ENCODE peak calls at places on chromosome 21, in nine cellular contexts. One of them, this sample, is unnamed.

GRCh38 chr21:38303300-38303699 is 46.5 kb downstream of the KCNJ15 start:
- DNase-seq in posterior cingulate gyrus: no peak
- DNase-seq in mesenteric fat pad: no peak
- DNase-seq in gastrocnemius medialis: peak
- DNase-seq in amygdala: no peak
- DNase-seq in kidney glomerular epithelial cell: peak
- DNase-seq in GM20000: no peak
- DNase-seq in iPS-NIHi11: no peak
- DNase-seq in stimulated activated naive CD8-positive, alpha-beta T cell treated with anti-CD3 and anti-CD28 coated beads, Interleukin-15, amount 100 ng/mL, for 72 hours: no peak
- DNase-seq in this sample: no peak

GRCh38 chr21:42671778-42672593 is 18.6 kb downstream of the PDE9A start:
- DNase-seq in gastrocnemius medialis: no peak
- DNase-seq in iPS-NIHi11: no peak
- DNase-seq in posterior cingulate gyrus: no peak
- DNase-seq in amygdala: no peak
- DNase-seq in mesenteric fat pad: no peak
- DNase-seq in stimulated activated naive CD8-positive, alpha-beta T cell treated with anti-CD3 and anti-CD28 coated beads, Interleukin-15, amount 100 ng/mL, for 72 hours: no peak
- DNase-seq in GM20000: no peak
- DNase-seq in kidney glomerular epithelial cell: no peak
- DNase-seq in this sample: no peak

GRCh38 chr21:19609611-19610010 is 1206.0 kb upstream of the TMPRSS15 start:
- DNase-seq in stimulated activated naive CD8-positive, alpha-beta T cell treated with anti-CD3 and anti-CD28 coated beads, Interleukin-15, amount 100 ng/mL, for 72 hours: no peak
- DNase-seq in amygdala: no peak
- DNase-seq in GM20000: no peak
- DNase-seq in posterior cingulate gyrus: no peak
- DNase-seq in mesenteric fat pad: no peak
- DNase-seq in iPS-NIHi11: no peak
- DNase-seq in gastrocnemius medialis: no peak
- DNase-seq in kidney glomerular epithelial cell: no peak
- DNase-seq in this sample: no peak

GRCh38 chr21:15872236-15872635 is 142.5 kb downstream of the USP25 start:
- DNase-seq in posterior cingulate gyrus: no peak
- DNase-seq in iPS-NIHi11: no peak
- DNase-seq in kidney glomerular epithelial cell: no peak
- DNase-seq in GM20000: peak
- DNase-seq in mesenteric fat pad: no peak
- DNase-seq in amygdala: no peak
- DNase-seq in gastrocnemius medialis: no peak
- DNase-seq in stimulated activated naive CD8-positive, alpha-beta T cell treated with anti-CD3 and anti-CD28 coated beads, Interleukin-15, amount 100 ng/mL, for 72 hours: no peak
- DNase-seq in this sample: no peak

GRCh38 chr21:15826908-15827601 is 97.3 kb downstream of the USP25 start:
- DNase-seq in GM20000: no peak
- DNase-seq in amygdala: no peak
- DNase-seq in kidney glomerular epithelial cell: no peak
- DNase-seq in mesenteric fat pad: no peak
- DNase-seq in gastrocnemius medialis: peak
- DNase-seq in stimulated activated naive CD8-positive, alpha-beta T cell treated with anti-CD3 and anti-CD28 coated beads, Interleukin-15, amount 100 ng/mL, for 72 hours: no peak
- DNase-seq in posterior cingulate gyrus: peak
- DNase-seq in iPS-NIHi11: no peak
- DNase-seq in this sample: no peak

GRCh38 chr21:16196521-16197208 is 466.9 kb downstream of the USP25 start:
- DNase-seq in amygdala: no peak
- DNase-seq in gastrocnemius medialis: no peak
- DNase-seq in posterior cingulate gyrus: no peak
- DNase-seq in iPS-NIHi11: no peak
- DNase-seq in kidney glomerular epithelial cell: peak
- DNase-seq in stimulated activated naive CD8-positive, alpha-beta T cell treated with anti-CD3 and anti-CD28 coated beads, Interleukin-15, amount 100 ng/mL, for 72 hours: no peak
- DNase-seq in GM20000: no peak
- DNase-seq in mesenteric fat pad: no peak
- DNase-seq in this sample: peak

GRCh38 chr21:41823906-41824305 is 55.2 kb downstream of the PRDM15 start:
- DNase-seq in iPS-NIHi11: no peak
- DNase-seq in stimulated activated naive CD8-positive, alpha-beta T cell treated with anti-CD3 and anti-CD28 coated beads, Interleukin-15, amount 100 ng/mL, for 72 hours: no peak
- DNase-seq in gastrocnemius medialis: no peak
- DNase-seq in amygdala: no peak
- DNase-seq in posterior cingulate gyrus: no peak
- DNase-seq in GM20000: no peak
- DNase-seq in mesenteric fat pad: peak
- DNase-seq in kidney glomerular epithelial cell: no peak
- DNase-seq in this sample: no peak

GRCh38 chr21:37767984-37768383 is 148.3 kb downstream of the KCNJ6 start:
- DNase-seq in amygdala: no peak
- DNase-seq in mesenteric fat pad: no peak
- DNase-seq in gastrocnemius medialis: no peak
- DNase-seq in GM20000: no peak
- DNase-seq in kidney glomerular epithelial cell: no peak
- DNase-seq in stimulated activated naive CD8-positive, alpha-beta T cell treated with anti-CD3 and anti-CD28 coated beads, Interleukin-15, amount 100 ng/mL, for 72 hours: no peak
- DNase-seq in iPS-NIHi11: no peak
- DNase-seq in posterior cingulate gyrus: no peak
- DNase-seq in this sample: no peak

GRCh38 chr21:37223804-37224345 is 43.3 kb downstream of the VPS26C start:
- DNase-seq in kidney glomerular epithelial cell: no peak
- DNase-seq in mesenteric fat pad: peak
- DNase-seq in posterior cingulate gyrus: no peak
- DNase-seq in GM20000: no peak
- DNase-seq in gastrocnemius medialis: no peak
- DNase-seq in stimulated activated naive CD8-positive, alpha-beta T cell treated with anti-CD3 and anti-CD28 coated beads, Interleukin-15, amount 100 ng/mL, for 72 hours: no peak
- DNase-seq in iPS-NIHi11: no peak
- DNase-seq in amygdala: no peak
- DNase-seq in this sample: no peak

GRCh38 chr21:38699048-38699447 is 106.7 kb upstream of the ETS2 start:
- DNase-seq in gastrocnemius medialis: no peak
- DNase-seq in mesenteric fat pad: no peak
- DNase-seq in amygdala: no peak
- DNase-seq in posterior cingulate gyrus: no peak
- DNase-seq in stimulated activated naive CD8-positive, alpha-beta T cell treated with anti-CD3 and anti-CD28 coated beads, Interleukin-15, amount 100 ng/mL, for 72 hours: no peak
- DNase-seq in kidney glomerular epithelial cell: no peak
- DNase-seq in GM20000: no peak
- DNase-seq in iPS-NIHi11: peak
- DNase-seq in this sample: no peak

GRCh38 chr21:38758815-38759214 is 46.9 kb upstream of the ETS2 start:
- DNase-seq in mesenteric fat pad: no peak
- DNase-seq in amygdala: no peak
- DNase-seq in kidney glomerular epithelial cell: no peak
- DNase-seq in posterior cingulate gyrus: no peak
- DNase-seq in gastrocnemius medialis: no peak
- DNase-seq in GM20000: no peak
- DNase-seq in stimulated activated naive CD8-positive, alpha-beta T cell treated with anti-CD3 and anti-CD28 coated beads, Interleukin-15, amount 100 ng/mL, for 72 hours: no peak
- DNase-seq in iPS-NIHi11: no peak
- DNase-seq in this sample: no peak

GRCh38 chr21:44083631-44084291 is 23.4 kb upstream of the PWP2 start:
- DNase-seq in amygdala: no peak
- DNase-seq in stimulated activated naive CD8-positive, alpha-beta T cell treated with anti-CD3 and anti-CD28 coated beads, Interleukin-15, amount 100 ng/mL, for 72 hours: peak
- DNase-seq in GM20000: no peak
- DNase-seq in mesenteric fat pad: peak
- DNase-seq in kidney glomerular epithelial cell: no peak
- DNase-seq in posterior cingulate gyrus: no peak
- DNase-seq in iPS-NIHi11: no peak
- DNase-seq in gastrocnemius medialis: no peak
- DNase-seq in this sample: no peak

GRCh38 chr21:46295177-46295711 is 9.1 kb downstream of the YBEY start:
- DNase-seq in stimulated activated naive CD8-positive, alpha-beta T cell treated with anti-CD3 and anti-CD28 coated beads, Interleukin-15, amount 100 ng/mL, for 72 hours: peak
- DNase-seq in kidney glomerular epithelial cell: no peak
- DNase-seq in mesenteric fat pad: no peak
- DNase-seq in posterior cingulate gyrus: no peak
- DNase-seq in gastrocnemius medialis: no peak
- DNase-seq in GM20000: no peak
- DNase-seq in iPS-NIHi11: no peak
- DNase-seq in amygdala: no peak
- DNase-seq in this sample: no peak

GRCh38 chr21:25664462-25665070 is 25.5 kb downstream of the JAM2 start:
- DNase-seq in kidney glomerular epithelial cell: no peak
- DNase-seq in GM20000: no peak
- DNase-seq in mesenteric fat pad: no peak
- DNase-seq in iPS-NIHi11: no peak
- DNase-seq in stimulated activated naive CD8-positive, alpha-beta T cell treated with anti-CD3 and anti-CD28 coated beads, Interleukin-15, amount 100 ng/mL, for 72 hours: no peak
- DNase-seq in amygdala: no peak
- DNase-seq in gastrocnemius medialis: no peak
- DNase-seq in posterior cingulate gyrus: no peak
- DNase-seq in this sample: no peak

GRCh38 chr21:34697826-34698225 is 29.0 kb downstream of the CLIC6 start:
- DNase-seq in iPS-NIHi11: no peak
- DNase-seq in stimulated activated naive CD8-positive, alpha-beta T cell treated with anti-CD3 and anti-CD28 coated beads, Interleukin-15, amount 100 ng/mL, for 72 hours: no peak
- DNase-seq in amygdala: no peak
- DNase-seq in posterior cingulate gyrus: no peak
- DNase-seq in GM20000: no peak
- DNase-seq in kidney glomerular epithelial cell: no peak
- DNase-seq in gastrocnemius medialis: no peak
- DNase-seq in mesenteric fat pad: no peak
- DNase-seq in this sample: no peak

GRCh38 chr21:17911628-17912027 is 92.5 kb upstream of the C21orf91 start:
- DNase-seq in GM20000: no peak
- DNase-seq in mesenteric fat pad: no peak
- DNase-seq in gastrocnemius medialis: no peak
- DNase-seq in posterior cingulate gyrus: no peak
- DNase-seq in amygdala: no peak
- DNase-seq in kidney glomerular epithelial cell: no peak
- DNase-seq in iPS-NIHi11: no peak
- DNase-seq in stimulated activated naive CD8-positive, alpha-beta T cell treated with anti-CD3 and anti-CD28 coated beads, Interleukin-15, amount 100 ng/mL, for 72 hours: no peak
- DNase-seq in this sample: no peak

GRCh38 chr21:36741506-36741905 is 42.6 kb downstream of the SIM2 start:
- DNase-seq in amygdala: no peak
- DNase-seq in mesenteric fat pad: no peak
- DNase-seq in GM20000: no peak
- DNase-seq in iPS-NIHi11: no peak
- DNase-seq in gastrocnemius medialis: no peak
- DNase-seq in stimulated activated naive CD8-positive, alpha-beta T cell treated with anti-CD3 and anti-CD28 coated beads, Interleukin-15, amount 100 ng/mL, for 72 hours: no peak
- DNase-seq in kidney glomerular epithelial cell: no peak
- DNase-seq in posterior cingulate gyrus: no peak
- DNase-seq in this sample: no peak

GRCh38 chr21:44304846-44305245 is 5.0 kb downstream of the PFKL start:
- DNase-seq in posterior cingulate gyrus: peak
- DNase-seq in GM20000: peak
- DNase-seq in iPS-NIHi11: peak
- DNase-seq in kidney glomerular epithelial cell: peak
- DNase-seq in amygdala: no peak
- DNase-seq in mesenteric fat pad: no peak
- DNase-seq in gastrocnemius medialis: no peak
- DNase-seq in stimulated activated naive CD8-positive, alpha-beta T cell treated with anti-CD3 and anti-CD28 coated beads, Interleukin-15, amount 100 ng/mL, for 72 hours: no peak
- DNase-seq in this sample: no peak

GRCh38 chr21:38247738-38248509 is 8.9 kb upstream of the KCNJ15 start:
- DNase-seq in gastrocnemius medialis: no peak
- DNase-seq in posterior cingulate gyrus: no peak
- DNase-seq in kidney glomerular epithelial cell: no peak
- DNase-seq in amygdala: no peak
- DNase-seq in GM20000: no peak
- DNase-seq in stimulated activated naive CD8-positive, alpha-beta T cell treated with anti-CD3 and anti-CD28 coated beads, Interleukin-15, amount 100 ng/mL, for 72 hours: no peak
- DNase-seq in mesenteric fat pad: no peak
- DNase-seq in iPS-NIHi11: no peak
- DNase-seq in this sample: no peak

GRCh38 chr21:44741921-44742320 is 30.5 kb upstream of the TSPEAR start:
- DNase-seq in iPS-NIHi11: no peak
- DNase-seq in kidney glomerular epithelial cell: no peak
- DNase-seq in GM20000: no peak
- DNase-seq in mesenteric fat pad: no peak
- DNase-seq in stimulated activated naive CD8-positive, alpha-beta T cell treated with anti-CD3 and anti-CD28 coated beads, Interleukin-15, amount 100 ng/mL, for 72 hours: no peak
- DNase-seq in amygdala: no peak
- DNase-seq in gastrocnemius medialis: no peak
- DNase-seq in posterior cingulate gyrus: no peak
- DNase-seq in this sample: no peak

GRCh38 chr21:36672737-36673136 is 26.2 kb upstream of the SIM2 start:
- DNase-seq in gastrocnemius medialis: no peak
- DNase-seq in posterior cingulate gyrus: no peak
- DNase-seq in stimulated activated naive CD8-positive, alpha-beta T cell treated with anti-CD3 and anti-CD28 coated beads, Interleukin-15, amount 100 ng/mL, for 72 hours: no peak
- DNase-seq in amygdala: no peak
- DNase-seq in iPS-NIHi11: no peak
- DNase-seq in kidney glomerular epithelial cell: no peak
- DNase-seq in GM20000: no peak
- DNase-seq in mesenteric fat pad: no peak
- DNase-seq in this sample: no peak

GRCh38 chr21:34950980-34951379 is 98.1 kb downstream of the RUNX1 start:
- DNase-seq in mesenteric fat pad: no peak
- DNase-seq in GM20000: no peak
- DNase-seq in iPS-NIHi11: no peak
- DNase-seq in gastrocnemius medialis: no peak
- DNase-seq in kidney glomerular epithelial cell: no peak
- DNase-seq in stimulated activated naive CD8-positive, alpha-beta T cell treated with anti-CD3 and anti-CD28 coated beads, Interleukin-15, amount 100 ng/mL, for 72 hours: no peak
- DNase-seq in posterior cingulate gyrus: no peak
- DNase-seq in amygdala: no peak
- DNase-seq in this sample: no peak

GRCh38 chr21:45385549-45386050 is 19.4 kb upstream of the COL18A1 start:
- DNase-seq in amygdala: no peak
- DNase-seq in iPS-NIHi11: no peak
- DNase-seq in gastrocnemius medialis: no peak
- DNase-seq in kidney glomerular epithelial cell: no peak
- DNase-seq in mesenteric fat pad: peak
- DNase-seq in stimulated activated naive CD8-positive, alpha-beta T cell treated with anti-CD3 and anti-CD28 coated beads, Interleukin-15, amount 100 ng/mL, for 72 hours: no peak
- DNase-seq in posterior cingulate gyrus: no peak
- DNase-seq in GM20000: no peak
- DNase-seq in this sample: no peak

GRCh38 chr21:44983421-44984206 is 43.8 kb downstream of the SLX9 start:
- DNase-seq in stimulated activated naive CD8-positive, alpha-beta T cell treated with anti-CD3 and anti-CD28 coated beads, Interleukin-15, amount 100 ng/mL, for 72 hours: no peak
- DNase-seq in posterior cingulate gyrus: no peak
- DNase-seq in iPS-NIHi11: no peak
- DNase-seq in amygdala: no peak
- DNase-seq in gastrocnemius medialis: no peak
- DNase-seq in kidney glomerular epithelial cell: no peak
- DNase-seq in mesenteric fat pad: no peak
- DNase-seq in GM20000: no peak
- DNase-seq in this sample: no peak

GRCh38 chr21:38170705-38171682 is 85.8 kb upstream of the KCNJ15 start:
- DNase-seq in amygdala: no peak
- DNase-seq in gastrocnemius medialis: no peak
- DNase-seq in posterior cingulate gyrus: no peak
- DNase-seq in mesenteric fat pad: no peak
- DNase-seq in iPS-NIHi11: peak
- DNase-seq in stimulated activated naive CD8-positive, alpha-beta T cell treated with anti-CD3 and anti-CD28 coated beads, Interleukin-15, amount 100 ng/mL, for 72 hours: no peak
- DNase-seq in kidney glomerular epithelial cell: peak
- DNase-seq in GM20000: no peak
- DNase-seq in this sample: no peak

GRCh38 chr21:42218836-42219605 is at the start of gene ABCG1:
- DNase-seq in gastrocnemius medialis: no peak
- DNase-seq in kidney glomerular epithelial cell: no peak
- DNase-seq in mesenteric fat pad: peak
- DNase-seq in amygdala: no peak
- DNase-seq in posterior cingulate gyrus: peak
- DNase-seq in stimulated activated naive CD8-positive, alpha-beta T cell treated with anti-CD3 and anti-CD28 coated beads, Interleukin-15, amount 100 ng/mL, for 72 hours: peak
- DNase-seq in iPS-NIHi11: peak
- DNase-seq in GM20000: peak
- DNase-seq in this sample: peak

GRCh38 chr21:37074546-37074945 is 1.5 kb downstream of the TTC3 start:
- DNase-seq in stimulated activated naive CD8-positive, alpha-beta T cell treated with anti-CD3 and anti-CD28 coated beads, Interleukin-15, amount 100 ng/mL, for 72 hours: no peak
- DNase-seq in GM20000: no peak
- DNase-seq in amygdala: no peak
- DNase-seq in posterior cingulate gyrus: no peak
- DNase-seq in iPS-NIHi11: no peak
- DNase-seq in kidney glomerular epithelial cell: no peak
- DNase-seq in gastrocnemius medialis: no peak
- DNase-seq in mesenteric fat pad: no peak
- DNase-seq in this sample: no peak

GRCh38 chr21:29085106-29085752 is 11.8 kb upstream of the CCT8 start:
- DNase-seq in GM20000: no peak
- DNase-seq in posterior cingulate gyrus: no peak
- DNase-seq in amygdala: no peak
- DNase-seq in iPS-NIHi11: no peak
- DNase-seq in gastrocnemius medialis: no peak
- DNase-seq in kidney glomerular epithelial cell: no peak
- DNase-seq in stimulated activated naive CD8-positive, alpha-beta T cell treated with anti-CD3 and anti-CD28 coated beads, Interleukin-15, amount 100 ng/mL, for 72 hours: no peak
- DNase-seq in mesenteric fat pad: no peak
- DNase-seq in this sample: no peak

GRCh38 chr21:26093094-26093493 is 77.5 kb downstream of the APP start:
- DNase-seq in kidney glomerular epithelial cell: no peak
- DNase-seq in GM20000: no peak
- DNase-seq in gastrocnemius medialis: no peak
- DNase-seq in iPS-NIHi11: no peak
- DNase-seq in amygdala: no peak
- DNase-seq in posterior cingulate gyrus: no peak
- DNase-seq in mesenteric fat pad: no peak
- DNase-seq in stimulated activated naive CD8-positive, alpha-beta T cell treated with anti-CD3 and anti-CD28 coated beads, Interleukin-15, amount 100 ng/mL, for 72 hours: no peak
- DNase-seq in this sample: no peak

GRCh38 chr21:26883768-26884167 is 38.6 kb upstream of the ADAMTS1 start:
- DNase-seq in posterior cingulate gyrus: no peak
- DNase-seq in amygdala: no peak
- DNase-seq in mesenteric fat pad: no peak
- DNase-seq in GM20000: no peak
- DNase-seq in gastrocnemius medialis: no peak
- DNase-seq in kidney glomerular epithelial cell: no peak
- DNase-seq in iPS-NIHi11: no peak
- DNase-seq in stimulated activated naive CD8-positive, alpha-beta T cell treated with anti-CD3 and anti-CD28 coated beads, Interleukin-15, amount 100 ng/mL, for 72 hours: no peak
- DNase-seq in this sample: no peak

GRCh38 chr21:31455506-31455905 is 111.4 kb upstream of the TIAM1 start:
- DNase-seq in iPS-NIHi11: no peak
- DNase-seq in mesenteric fat pad: no peak
- DNase-seq in gastrocnemius medialis: no peak
- DNase-seq in stimulated activated naive CD8-positive, alpha-beta T cell treated with anti-CD3 and anti-CD28 coated beads, Interleukin-15, amount 100 ng/mL, for 72 hours: no peak
- DNase-seq in posterior cingulate gyrus: no peak
- DNase-seq in kidney glomerular epithelial cell: no peak
- DNase-seq in GM20000: no peak
- DNase-seq in amygdala: no peak
- DNase-seq in this sample: no peak

This sample was measured in GM06990.